ENCODE peak calls at places on chromosomes 7 and 10, in five cellular contexts. O, U, D, W and J are unnamed samples.

GRCh38 chr10:108629843-108630242 is 1293.5 kb downstream of the XPNPEP1 start:
- DNase-seq in W (no peak), O (no peak), D (no peak), U (no peak), J (no peak)

GRCh38 chr7:32586291-32587221 is 91.3 kb downstream of the AVL9 start:
- DNase-seq in U (no peak), D (no peak), W (no peak), O (no peak), J (no peak)

GRCh38 chr10:35765039-35765662 is 123.1 kb upstream of the FZD8 start:
- DNase-seq in U (no peak), D (no peak), O (peak; percentile 61), W (no peak), J (no peak)

GRCh38 chr7:10181996-10182395 is 791.7 kb upstream of the PHF14 start:
- DNase-seq in W (no peak), O (no peak), D (no peak), U (no peak), J (no peak)

GRCh38 chr10:14296081-14296709 is 34.5 kb downstream of the FRMD4A start:
- DNase-seq in W (no peak), D (no peak), O (no peak), U (no peak), J (no peak)

GRCh38 chr10:103096130-103096529 is 96.9 kb downstream of the NT5C2 start:
- DNase-seq in U (no peak), W (no peak), O (no peak), D (no peak), J (no peak)

GRCh38 chr7:21507627-21508343 is 35.1 kb upstream of the DNAH11 start:
- DNase-seq in U (peak; percentile 66), O (peak; percentile 67), D (peak; percentile 28), W (peak; percentile 61), J (no peak)

GRCh38 chr10:72425133-72425532 is 70.4 kb upstream of the DNAJB12 start:
- DNase-seq in U (peak; percentile 47), O (no peak), W (no peak), D (no peak), J (no peak)

GRCh38 chr10:71354771-71355170 is 35.7 kb downstream of the SLC29A3 start:
- DNase-seq in W (no peak), U (no peak), D (no peak), O (no peak), J (no peak)

GRCh38 chr7:924541-925231 is 29.8 kb downstream of the ADAP1 start:
- DNase-seq in U (no peak), D (no peak), W (no peak), O (peak; percentile 59), J (no peak)

GRCh38 chr7:71343039-71343438 is 211.1 kb downstream of the GALNT17 start:
- DNase-seq in W (no peak), U (no peak), D (no peak), O (no peak), J (no peak)

GRCh38 chr10:19683326-19683725 is 132.9 kb upstream of the PLXDC2 start:
- DNase-seq in D (no peak), W (no peak), O (no peak), U (peak; percentile 36), J (no peak)

GRCh38 chr7:25454562-25455031 is 226.3 kb upstream of the NPVF start:
- DNase-seq in O (no peak), U (no peak), D (no peak), W (no peak), J (no peak)

GRCh38 chr7:143258830-143259229 is 4.4 kb upstream of the GSTK1 start:
- DNase-seq in D (no peak), O (no peak), U (no peak), W (no peak), J (no peak)

DNA sequence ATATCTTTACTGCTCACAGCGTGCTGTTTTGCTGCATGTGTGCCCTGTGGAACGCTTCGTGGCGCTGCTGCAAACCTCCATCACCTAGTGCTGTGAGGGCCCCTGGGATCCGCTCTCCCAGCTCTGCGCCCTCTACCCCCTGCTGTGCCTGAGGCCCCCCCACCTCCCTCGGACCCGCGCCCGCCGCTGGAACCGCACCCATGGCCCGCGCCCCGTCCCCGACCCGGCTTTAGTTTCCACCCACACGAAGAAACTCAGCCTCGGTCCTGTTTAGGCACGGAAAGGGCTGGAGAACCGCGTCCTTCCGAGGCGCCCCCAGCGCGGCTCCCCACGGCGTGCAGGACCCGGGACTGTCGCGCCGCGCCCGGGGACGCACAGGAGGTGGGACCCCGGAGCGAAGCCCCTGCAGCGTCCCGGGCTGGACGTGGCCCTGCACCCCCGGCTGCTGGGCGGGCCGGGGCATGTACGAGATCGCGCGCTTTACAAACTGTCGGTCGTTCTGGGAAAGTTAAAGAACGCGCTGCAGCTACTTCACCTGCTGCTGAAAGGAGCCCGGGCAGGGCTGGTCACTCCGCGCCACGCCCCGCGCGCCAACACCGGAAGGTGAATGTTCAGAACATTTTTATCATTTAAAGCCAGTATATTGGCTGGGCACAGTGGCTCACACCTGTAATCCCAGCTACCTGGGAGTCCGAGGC is 54.3 kb downstream of the BMS1 start:
- DNase-seq in U (no peak), D (peak; percentile 32), O (no peak), W (no peak), J (no peak)
- H3K4me3 ChIP-seq in U (peak overlapping the region; percentile 36), D (peak overlapping the region; percentile 42), O (peak overlapping the region; percentile 35), W (no peak overlapping the region), J (no peak overlapping the region)

GRCh38 chr7:159075563-159076238 is 69.0 kb downstream of the VIPR2 start:
- DNase-seq in W (no peak), D (no peak), U (no peak), O (peak; percentile 13), J (no peak)

GRCh38 chr7:159076340-159076739 is 68.3 kb downstream of the VIPR2 start:
- DNase-seq in U (no peak), W (no peak), D (no peak), O (no peak), J (no peak)

GRCh38 chr7:159083001-159083697 is 61.5 kb downstream of the VIPR2 start:
- DNase-seq in O (no peak), D (no peak), U (no peak), W (no peak), J (no peak)

GRCh38 chr7:159078193-159078910 is 66.3 kb downstream of the VIPR2 start:
- DNase-seq in U (no peak), W (no peak), O (no peak), D (no peak), J (no peak)

GRCh38 chr7:159078911-159079270 is 65.8 kb downstream of the VIPR2 start:
- DNase-seq in U (no peak), D (no peak), W (no peak), O (no peak), J (no peak)
- H3K9ac ChIP-seq in U (no peak overlapping the region), D (no peak overlapping the region), W (no peak overlapping the region), O (no peak overlapping the region), J (no peak overlapping the region)

DNA sequence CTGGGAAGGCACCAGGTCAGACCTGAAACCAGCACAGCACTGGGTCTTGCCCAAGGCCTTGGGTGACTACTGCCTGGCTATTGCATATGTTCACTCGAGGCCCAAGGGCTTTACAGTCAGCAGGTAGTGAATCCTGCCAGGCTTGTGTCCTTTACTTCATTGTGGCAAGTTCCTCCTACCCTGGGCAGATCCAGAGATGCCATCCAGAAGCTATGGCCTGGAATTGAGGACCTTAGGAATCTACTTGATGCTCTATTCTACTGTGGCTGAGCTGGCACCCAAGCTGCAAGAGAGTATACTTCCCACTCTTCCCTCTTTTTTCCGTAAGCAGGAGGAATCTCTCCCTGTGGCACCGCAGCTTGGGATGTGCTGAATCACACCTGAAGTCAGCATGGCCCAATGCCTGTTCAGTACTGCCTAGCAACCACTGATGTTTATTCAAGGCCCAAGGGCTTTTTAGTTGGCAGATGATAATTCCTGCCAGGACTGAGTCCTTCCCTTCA is 246.7 kb upstream of the CTBP2 start:
- DNase-seq in U (no peak), D (peak; percentile 97), O (no peak), W (no peak), J (no peak)
- H3K4me1 ChIP-seq in U (no peaks in the 10 kb centered on the region), D (peaks cover 23% of the 10 kb centered on the region), O (no peaks in the 10 kb centered on the region), W (no peaks in the 10 kb centered on the region), J (no peaks in the 10 kb centered on the region)

DNA sequence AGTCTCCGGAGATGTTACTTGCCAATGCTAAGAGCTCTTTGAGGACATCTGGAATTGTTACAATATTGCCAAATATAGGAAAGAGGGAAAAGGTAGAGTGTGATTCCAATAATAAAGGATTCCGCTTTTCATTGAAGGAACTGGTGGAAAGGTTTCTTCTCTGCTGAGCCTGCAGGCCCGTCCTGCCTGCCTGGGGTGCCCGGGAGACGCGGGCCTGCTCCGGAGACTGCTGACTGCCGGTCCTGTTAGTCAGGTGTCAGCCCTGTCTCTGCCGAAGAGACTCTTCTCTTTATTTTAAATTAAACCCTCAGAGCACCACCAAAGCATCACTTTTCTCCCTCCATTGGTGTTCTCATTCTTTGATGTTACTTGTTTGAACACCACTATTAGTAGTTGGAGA is 2.2 kb downstream of the EGFR start:
- DNase-seq in O (no peak), W (no peak), D (peak; percentile 32), U (no peak), J (no peak)
- H3K4me3 ChIP-seq in O (no peak overlapping the region), W (no peak overlapping the region), D (peak overlapping the region; percentile 67), U (no peak overlapping the region), J (no peak overlapping the region)

GRCh38 chr10:53899463-53899862 is 901.6 kb downstream of the PCDH15 start:
- DNase-seq in U (no peak), W (no peak), D (no peak), O (no peak), J (no peak)

GRCh38 chr10:53898532-53898931 is 902.5 kb downstream of the PCDH15 start:
- DNase-seq in W (no peak), O (no peak), U (no peak), D (peak; percentile 16), J (no peak)

GRCh38 chr10:53893061-53893460 is 908.0 kb downstream of the PCDH15 start:
- DNase-seq in D (no peak), U (no peak), O (no peak), W (no peak), J (no peak)

DNA sequence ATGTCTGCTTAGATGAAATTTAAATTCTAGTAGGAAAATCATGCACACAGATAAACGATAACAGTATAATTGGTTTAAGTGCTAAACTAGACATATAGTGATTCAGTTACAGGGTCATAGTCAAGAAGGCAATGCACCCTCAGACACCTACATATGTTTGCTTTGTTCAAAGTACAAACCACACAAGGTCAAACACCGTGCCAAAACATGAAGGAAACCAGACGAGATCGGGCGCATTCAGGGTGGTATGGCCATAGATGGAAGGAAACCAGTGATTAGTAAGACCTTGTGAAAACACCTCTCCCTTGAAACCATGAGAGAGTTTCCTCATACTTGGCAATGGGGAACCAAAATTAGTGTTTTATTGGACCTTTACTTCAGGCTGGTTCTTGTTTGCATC is 906.9 kb downstream of the PCDH15 start:
- DNase-seq in D (peak; percentile 71), W (no peak), O (peak; percentile 32), U (no peak), J (no peak)
- H3K9ac ChIP-seq in D (no peak overlapping the region), W (no peak overlapping the region), O (no peak overlapping the region), U (no peak overlapping the region), J (no peak overlapping the region)

GRCh38 chr10:74589226-74589673 is 237.2 kb upstream of the KAT6B start:
- DNase-seq in D (peak; percentile 85), O (peak; percentile 71), U (peak; percentile 81), W (no peak), J (peak; percentile 75)
- H3K4me1 ChIP-seq in D (peaks cover 14% of the 10 kb centered on the region), O (peaks cover 5% of the 10 kb centered on the region), U (peaks cover 26% of the 10 kb centered on the region), W (no peaks in the 10 kb centered on the region), J (peaks cover 46% of the 10 kb centered on the region)